ENCODE peak calls at places on chromosomes 4 and X, in seven cellular contexts. One of them, this sample, is unnamed.

GRCh38 chr4:101163936-101164335 is 183.4 kb downstream of the PPP3CA start:
- DNase-seq in HT1080: no peak
- DNase-seq in T-helper 2 cell: no peak
- DNase-seq in kidney glomerular epithelial cell: no peak
- DNase-seq in occipital lobe: no peak
- DNase-seq in cardiac muscle cell: no peak
- DNase-seq in activated CD8-positive, alpha-beta T cell treated with anti-CD3 and anti-CD28 coated beads, Interleukin-2, amount 10 ng/mL, durations not matched to agents 7 days and 5 days: no peak
- DNase-seq in this sample: no peak

GRCh38 chrX:22575161-22575845 is 302.6 kb downstream of the CBLL2 start:
- DNase-seq in HT1080: peak
- DNase-seq in T-helper 2 cell: no peak
- DNase-seq in kidney glomerular epithelial cell: no peak
- DNase-seq in occipital lobe: no peak
- DNase-seq in cardiac muscle cell: no peak
- DNase-seq in activated CD8-positive, alpha-beta T cell treated with anti-CD3 and anti-CD28 coated beads, Interleukin-2, amount 10 ng/mL, durations not matched to agents 7 days and 5 days: no peak
- DNase-seq in this sample: no peak

GRCh38 chr4:156676116-156676851 is 295.3 kb downstream of the PDGFC start:
- DNase-seq in HT1080: peak
- DNase-seq in T-helper 2 cell: no peak
- DNase-seq in kidney glomerular epithelial cell: no peak
- DNase-seq in occipital lobe: no peak
- DNase-seq in cardiac muscle cell: no peak
- DNase-seq in activated CD8-positive, alpha-beta T cell treated with anti-CD3 and anti-CD28 coated beads, Interleukin-2, amount 10 ng/mL, durations not matched to agents 7 days and 5 days: no peak
- DNase-seq in this sample: no peak

GRCh38 chr4:6902318-6903042 is 7.1 kb upstream of the TBC1D14 start:
- DNase-seq in HT1080: no peak
- DNase-seq in T-helper 2 cell: no peak
- DNase-seq in kidney glomerular epithelial cell: no peak
- DNase-seq in occipital lobe: no peak
- DNase-seq in cardiac muscle cell: peak
- DNase-seq in activated CD8-positive, alpha-beta T cell treated with anti-CD3 and anti-CD28 coated beads, Interleukin-2, amount 10 ng/mL, durations not matched to agents 7 days and 5 days: no peak
- DNase-seq in this sample: peak

GRCh38 chr4:7909966-7910720 is 29.5 kb downstream of the AFAP1 start:
- DNase-seq in HT1080: no peak
- DNase-seq in T-helper 2 cell: no peak
- DNase-seq in kidney glomerular epithelial cell: no peak
- DNase-seq in occipital lobe: no peak
- DNase-seq in cardiac muscle cell: no peak
- DNase-seq in activated CD8-positive, alpha-beta T cell treated with anti-CD3 and anti-CD28 coated beads, Interleukin-2, amount 10 ng/mL, durations not matched to agents 7 days and 5 days: no peak
- DNase-seq in this sample: no peak

GRCh38 chr4:8777320-8778196 is 94.1 kb downstream of the HMX1 start:
- DNase-seq in HT1080: no peak
- DNase-seq in T-helper 2 cell: no peak
- DNase-seq in kidney glomerular epithelial cell: no peak
- DNase-seq in occipital lobe: no peak
- DNase-seq in cardiac muscle cell: no peak
- DNase-seq in activated CD8-positive, alpha-beta T cell treated with anti-CD3 and anti-CD28 coated beads, Interleukin-2, amount 10 ng/mL, durations not matched to agents 7 days and 5 days: no peak
- DNase-seq in this sample: peak

GRCh38 chr4:176268963-176269362 is at the start of gene ASB5:
- DNase-seq in HT1080: no peak
- DNase-seq in T-helper 2 cell: no peak
- DNase-seq in kidney glomerular epithelial cell: no peak
- DNase-seq in occipital lobe: no peak
- DNase-seq in cardiac muscle cell: no peak
- DNase-seq in activated CD8-positive, alpha-beta T cell treated with anti-CD3 and anti-CD28 coated beads, Interleukin-2, amount 10 ng/mL, durations not matched to agents 7 days and 5 days: no peak
- DNase-seq in this sample: no peak

GRCh38 chr4:5664778-5665177 is 43.6 kb downstream of the EVC2 start:
- DNase-seq in HT1080: no peak
- DNase-seq in T-helper 2 cell: no peak
- DNase-seq in kidney glomerular epithelial cell: no peak
- DNase-seq in occipital lobe: no peak
- DNase-seq in cardiac muscle cell: no peak
- DNase-seq in activated CD8-positive, alpha-beta T cell treated with anti-CD3 and anti-CD28 coated beads, Interleukin-2, amount 10 ng/mL, durations not matched to agents 7 days and 5 days: no peak
- DNase-seq in this sample: no peak

GRCh38 chr4:182577411-182577810 is 334.2 kb downstream of the TENM3 start:
- DNase-seq in HT1080: no peak
- DNase-seq in T-helper 2 cell: no peak
- DNase-seq in kidney glomerular epithelial cell: peak
- DNase-seq in occipital lobe: no peak
- DNase-seq in cardiac muscle cell: no peak
- DNase-seq in activated CD8-positive, alpha-beta T cell treated with anti-CD3 and anti-CD28 coated beads, Interleukin-2, amount 10 ng/mL, durations not matched to agents 7 days and 5 days: no peak
- DNase-seq in this sample: no peak

GRCh38 chr4:70630162-70630561 is 1.6 kb downstream of the ENAM start:
- DNase-seq in HT1080: no peak
- DNase-seq in T-helper 2 cell: no peak
- DNase-seq in kidney glomerular epithelial cell: no peak
- DNase-seq in occipital lobe: no peak
- DNase-seq in cardiac muscle cell: no peak
- DNase-seq in activated CD8-positive, alpha-beta T cell treated with anti-CD3 and anti-CD28 coated beads, Interleukin-2, amount 10 ng/mL, durations not matched to agents 7 days and 5 days: no peak
- DNase-seq in this sample: no peak

GRCh38 chr4:20262221-20262620 is 10.5 kb downstream of the SLIT2 start:
- DNase-seq in HT1080: no peak
- DNase-seq in T-helper 2 cell: no peak
- DNase-seq in kidney glomerular epithelial cell: no peak
- DNase-seq in occipital lobe: no peak
- DNase-seq in cardiac muscle cell: no peak
- DNase-seq in activated CD8-positive, alpha-beta T cell treated with anti-CD3 and anti-CD28 coated beads, Interleukin-2, amount 10 ng/mL, durations not matched to agents 7 days and 5 days: no peak
- DNase-seq in this sample: no peak

GRCh38 chr4:146329042-146329716 is 114.8 kb downstream of the REELD1 start:
- DNase-seq in HT1080: peak
- DNase-seq in T-helper 2 cell: no peak
- DNase-seq in kidney glomerular epithelial cell: peak
- DNase-seq in occipital lobe: no peak
- DNase-seq in cardiac muscle cell: no peak
- DNase-seq in activated CD8-positive, alpha-beta T cell treated with anti-CD3 and anti-CD28 coated beads, Interleukin-2, amount 10 ng/mL, durations not matched to agents 7 days and 5 days: no peak
- DNase-seq in this sample: no peak

GRCh38 chr4:27184508-27185155 is 324.0 kb downstream of the STIM2 start:
- DNase-seq in HT1080: no peak
- DNase-seq in T-helper 2 cell: no peak
- DNase-seq in kidney glomerular epithelial cell: no peak
- DNase-seq in occipital lobe: no peak
- DNase-seq in cardiac muscle cell: no peak
- DNase-seq in activated CD8-positive, alpha-beta T cell treated with anti-CD3 and anti-CD28 coated beads, Interleukin-2, amount 10 ng/mL, durations not matched to agents 7 days and 5 days: no peak
- DNase-seq in this sample: no peak

GRCh38 chrX:141642979-141643378 is 53.5 kb downstream of the SPANXA2 start:
- DNase-seq in HT1080: no peak
- DNase-seq in T-helper 2 cell: no peak
- DNase-seq in kidney glomerular epithelial cell: no peak
- DNase-seq in occipital lobe: no peak
- DNase-seq in cardiac muscle cell: peak
- DNase-seq in activated CD8-positive, alpha-beta T cell treated with anti-CD3 and anti-CD28 coated beads, Interleukin-2, amount 10 ng/mL, durations not matched to agents 7 days and 5 days: no peak
- DNase-seq in this sample: no peak

GRCh38 chr4:38860788-38861424 is 4.3 kb upstream of the TLR6 start:
- DNase-seq in HT1080: no peak
- DNase-seq in T-helper 2 cell: peak
- DNase-seq in kidney glomerular epithelial cell: no peak
- DNase-seq in occipital lobe: no peak
- DNase-seq in cardiac muscle cell: peak
- DNase-seq in activated CD8-positive, alpha-beta T cell treated with anti-CD3 and anti-CD28 coated beads, Interleukin-2, amount 10 ng/mL, durations not matched to agents 7 days and 5 days: peak
- DNase-seq in this sample: peak

GRCh38 chr4:38668203-38668602 is 4.2 kb downstream of the KLF3 start:
- DNase-seq in HT1080: no peak
- DNase-seq in T-helper 2 cell: no peak
- DNase-seq in kidney glomerular epithelial cell: no peak
- DNase-seq in occipital lobe: no peak
- DNase-seq in cardiac muscle cell: no peak
- DNase-seq in activated CD8-positive, alpha-beta T cell treated with anti-CD3 and anti-CD28 coated beads, Interleukin-2, amount 10 ng/mL, durations not matched to agents 7 days and 5 days: no peak
- DNase-seq in this sample: no peak

GRCh38 chr4:86416081-86416480 is 56.2 kb upstream of the MAPK10 start:
- DNase-seq in HT1080: no peak
- DNase-seq in T-helper 2 cell: no peak
- DNase-seq in kidney glomerular epithelial cell: no peak
- DNase-seq in occipital lobe: no peak
- DNase-seq in cardiac muscle cell: no peak
- DNase-seq in activated CD8-positive, alpha-beta T cell treated with anti-CD3 and anti-CD28 coated beads, Interleukin-2, amount 10 ng/mL, durations not matched to agents 7 days and 5 days: no peak
- DNase-seq in this sample: no peak

GRCh38 chr4:1409079-1409805 is 3.0 kb upstream of the NKX1-1 start:
- DNase-seq in HT1080: no peak
- DNase-seq in T-helper 2 cell: no peak
- DNase-seq in kidney glomerular epithelial cell: no peak
- DNase-seq in occipital lobe: no peak
- DNase-seq in cardiac muscle cell: no peak
- DNase-seq in activated CD8-positive, alpha-beta T cell treated with anti-CD3 and anti-CD28 coated beads, Interleukin-2, amount 10 ng/mL, durations not matched to agents 7 days and 5 days: no peak
- DNase-seq in this sample: peak

GRCh38 chr4:154416183-154416543 is 75.4 kb downstream of the DCHS2 start:
- DNase-seq in HT1080: no peak
- DNase-seq in T-helper 2 cell: no peak
- DNase-seq in kidney glomerular epithelial cell: peak
- DNase-seq in occipital lobe: no peak
- DNase-seq in cardiac muscle cell: peak
- DNase-seq in activated CD8-positive, alpha-beta T cell treated with anti-CD3 and anti-CD28 coated beads, Interleukin-2, amount 10 ng/mL, durations not matched to agents 7 days and 5 days: no peak
- DNase-seq in this sample: peak

GRCh38 chr4:186037692-186038658 is 31.0 kb upstream of the TLR3 start:
- DNase-seq in HT1080: peak
- DNase-seq in T-helper 2 cell: no peak
- DNase-seq in kidney glomerular epithelial cell: peak
- DNase-seq in occipital lobe: peak
- DNase-seq in cardiac muscle cell: peak
- DNase-seq in activated CD8-positive, alpha-beta T cell treated with anti-CD3 and anti-CD28 coated beads, Interleukin-2, amount 10 ng/mL, durations not matched to agents 7 days and 5 days: peak
- DNase-seq in this sample: peak

GRCh38 chrX:17375361-17375630 is 296 bp downstream of the NHS start:
- DNase-seq in HT1080: no peak
- DNase-seq in T-helper 2 cell: no peak
- DNase-seq in kidney glomerular epithelial cell: no peak
- DNase-seq in occipital lobe: no peak
- DNase-seq in cardiac muscle cell: no peak
- DNase-seq in activated CD8-positive, alpha-beta T cell treated with anti-CD3 and anti-CD28 coated beads, Interleukin-2, amount 10 ng/mL, durations not matched to agents 7 days and 5 days: no peak
- DNase-seq in this sample: no peak

GRCh38 chrX:274904-275475 is 6.2 kb upstream of the PLCXD1 start:
- DNase-seq in HT1080: no peak
- DNase-seq in T-helper 2 cell: no peak
- DNase-seq in kidney glomerular epithelial cell: no peak
- DNase-seq in occipital lobe: no peak
- DNase-seq in cardiac muscle cell: no peak
- DNase-seq in activated CD8-positive, alpha-beta T cell treated with anti-CD3 and anti-CD28 coated beads, Interleukin-2, amount 10 ng/mL, durations not matched to agents 7 days and 5 days: no peak
- DNase-seq in this sample: peak

GRCh38 chr4:63563288-63564014 is 845.8 kb downstream of the TECRL start:
- DNase-seq in HT1080: peak
- DNase-seq in T-helper 2 cell: no peak
- DNase-seq in kidney glomerular epithelial cell: no peak
- DNase-seq in occipital lobe: no peak
- DNase-seq in cardiac muscle cell: peak
- DNase-seq in activated CD8-positive, alpha-beta T cell treated with anti-CD3 and anti-CD28 coated beads, Interleukin-2, amount 10 ng/mL, durations not matched to agents 7 days and 5 days: no peak
- DNase-seq in this sample: no peak

GRCh38 chrX:30702736-30703135 is 49.5 kb downstream of the GK start:
- DNase-seq in HT1080: peak
- DNase-seq in T-helper 2 cell: no peak
- DNase-seq in kidney glomerular epithelial cell: peak
- DNase-seq in occipital lobe: no peak
- DNase-seq in cardiac muscle cell: no peak
- DNase-seq in activated CD8-positive, alpha-beta T cell treated with anti-CD3 and anti-CD28 coated beads, Interleukin-2, amount 10 ng/mL, durations not matched to agents 7 days and 5 days: no peak
- DNase-seq in this sample: no peak

GRCh38 chrX:153499876-153500275 is 5.1 kb downstream of the BGN start:
- DNase-seq in HT1080: no peak
- DNase-seq in T-helper 2 cell: no peak
- DNase-seq in kidney glomerular epithelial cell: no peak
- DNase-seq in occipital lobe: peak
- DNase-seq in cardiac muscle cell: no peak
- DNase-seq in activated CD8-positive, alpha-beta T cell treated with anti-CD3 and anti-CD28 coated beads, Interleukin-2, amount 10 ng/mL, durations not matched to agents 7 days and 5 days: no peak
- DNase-seq in this sample: no peak

GRCh38 chr4:73375328-73375741 is 28.8 kb upstream of the ALB start:
- DNase-seq in HT1080: no peak
- DNase-seq in T-helper 2 cell: no peak
- DNase-seq in kidney glomerular epithelial cell: no peak
- DNase-seq in occipital lobe: no peak
- DNase-seq in cardiac muscle cell: no peak
- DNase-seq in activated CD8-positive, alpha-beta T cell treated with anti-CD3 and anti-CD28 coated beads, Interleukin-2, amount 10 ng/mL, durations not matched to agents 7 days and 5 days: no peak
- DNase-seq in this sample: no peak

This sample was measured in H7.